ENCODE peak calls at places on chromosome 2, in five cellular contexts. H, N, F, G and B are unnamed samples.

GRCh38 chr2:97699765-97700444 is 13.5 kb upstream of the ZAP70 start:
- DNase-seq in H (peak), N (peak), F (no peak), G (no peak), B (peak)

GRCh38 chr2:67899187-67899586 is 163.6 kb downstream of the C1D start:
- DNase-seq in H (no peak), N (no peak), F (no peak), G (no peak), B (peak)

GRCh38 chr2:231124833-231125232 is at the start of gene HTR2B:
- DNase-seq in H (no peak), N (no peak), F (no peak), G (no peak), B (peak)

GRCh38 chr2:134722728-134723127 is 3.9 kb upstream of the TMEM163 start:
- DNase-seq in H (no peak), N (no peak), F (no peak), G (no peak), B (peak)

GRCh38 chr2:65647249-65647842 is 214.9 kb upstream of the SPRED2 start:
- DNase-seq in H (no peak), N (no peak), F (no peak), G (no peak), B (no peak)

GRCh38 chr2:159856760-159857159 is 58.8 kb upstream of the CD302 start:
- DNase-seq in H (no peak), N (no peak), F (no peak), G (no peak), B (peak)

GRCh38 chr2:62431512-62431911 is 74.5 kb downstream of the TMEM17 start:
- DNase-seq in H (no peak), N (no peak), F (no peak), G (no peak), B (no peak)

GRCh38 chr2:231611273-231612198 is 18.9 kb downstream of the TEX44 start:
- DNase-seq in H (peak), N (peak), F (no peak), G (no peak), B (peak)

GRCh38 chr2:102387763-102388546 is 32.4 kb downstream of the IL18R1 start:
- DNase-seq in H (no peak), N (no peak), F (no peak), G (peak), B (no peak)

GRCh38 chr2:27833931-27834330 is 56.3 kb downstream of the RBKS start:
- DNase-seq in H (no peak), N (no peak), F (no peak), G (no peak), B (peak)

GRCh38 chr2:112000399-112001135 is 54.5 kb upstream of the TMEM87B start:
- DNase-seq in H (no peak), N (no peak), F (no peak), G (no peak), B (no peak)
- H2AFZ ChIP-seq in H (no peak), N (no peak), F (no peak), G (peak), B (no peak)

GRCh38 chr2:116513991-116514390 is 1300.5 kb upstream of the DDX18 start:
- DNase-seq in H (no peak), N (no peak), F (no peak), G (no peak), B (no peak)

DNA sequence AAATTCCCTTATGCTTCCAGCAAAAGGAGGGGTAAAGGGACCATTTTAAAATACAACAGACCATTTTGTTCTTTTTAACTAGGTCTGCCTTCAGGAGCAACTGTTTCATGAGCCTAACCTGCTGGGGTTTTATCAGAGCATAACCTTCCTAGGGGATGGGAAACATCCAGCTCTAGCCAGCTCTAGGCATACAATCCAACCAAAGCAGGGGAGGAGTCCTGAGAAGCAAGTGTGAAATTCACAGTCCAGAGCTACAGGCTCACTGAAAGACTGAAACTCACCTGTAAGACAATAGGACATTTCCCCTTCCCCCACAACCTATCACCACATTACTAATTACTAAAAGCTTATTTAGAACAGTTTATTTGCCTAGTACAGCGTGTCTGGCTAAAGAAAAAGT is 1296.6 kb upstream of the DDX18 start:
- DNase-seq in H (no peak), N (no peak), F (no peak), G (no peak), B (peak)
- TF ChIP-seq POLR2AphosphoS5 in H (no peak), N (no peak), F (no peak), G (no peak), B (no peak)

GRCh38 chr2:229921101-229921891 is 513 bp downstream of the TRIP12 start:
- DNase-seq in H (peak), N (peak), F (no peak), G (no peak), B (peak)
- TF ChIP-seq CREB1 in H (peak), N (no peak), F (peak), G (no peak), B (no peak)

GRCh38 chr2:40451926-40452605 is at the start of gene SLC8A1:
- DNase-seq in H (no peak), N (no peak), F (no peak), G (no peak), B (peak)
- H2AFZ ChIP-seq in H (no peak), N (no peak), F (peak), G (no peak), B (peak)

GRCh38 chr2:239998006-239998405 is 27.1 kb downstream of the NDUFA10 start:
- DNase-seq in H (no peak), N (no peak), F (no peak), G (no peak), B (no peak)

GRCh38 chr2:240002983-240003382 is 22.2 kb downstream of the NDUFA10 start:
- DNase-seq in H (no peak), N (no peak), F (no peak), G (no peak), B (no peak)

DNA sequence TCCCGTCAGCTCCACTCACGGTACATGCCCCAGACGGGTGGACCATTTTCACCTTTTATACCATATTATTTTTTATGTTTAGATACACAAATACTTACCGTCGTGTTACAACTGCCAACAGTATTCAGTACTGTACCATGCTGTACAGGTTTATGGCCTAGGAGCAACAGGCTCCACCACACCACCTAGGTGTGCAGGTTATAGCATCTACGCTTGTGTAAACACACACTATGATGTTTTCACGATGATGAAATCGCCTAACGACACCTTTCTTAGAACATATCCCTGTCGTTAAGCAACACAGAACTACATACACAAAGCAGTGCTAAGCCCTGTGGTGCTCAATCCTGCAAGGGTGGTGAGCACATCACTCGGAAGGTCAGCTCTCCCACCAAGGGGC is 24.5 kb downstream of the NDUFA10 start:
- DNase-seq in H (no peak), N (no peak), F (no peak), G (no peak), B (no peak)
- TF ChIP-seq POLR2AphosphoS5 in H (no peak), N (no peak), F (no peak), G (no peak), B (no peak)

GRCh38 chr2:221530653-221531037 is 41.5 kb downstream of the EPHA4 start:
- DNase-seq in H (no peak), N (no peak), F (no peak), G (no peak), B (no peak)

GRCh38 chr2:221527759-221528444 is 44.2 kb downstream of the EPHA4 start:
- DNase-seq in H (peak), N (no peak), F (no peak), G (no peak), B (no peak)

GRCh38 chr2:221529943-221530652 is 42.0 kb downstream of the EPHA4 start:
- DNase-seq in H (no peak), N (no peak), F (no peak), G (no peak), B (no peak)

GRCh38 chr2:221532641-221533040 is 39.5 kb downstream of the EPHA4 start:
- DNase-seq in H (no peak), N (no peak), F (no peak), G (no peak), B (no peak)

DNA sequence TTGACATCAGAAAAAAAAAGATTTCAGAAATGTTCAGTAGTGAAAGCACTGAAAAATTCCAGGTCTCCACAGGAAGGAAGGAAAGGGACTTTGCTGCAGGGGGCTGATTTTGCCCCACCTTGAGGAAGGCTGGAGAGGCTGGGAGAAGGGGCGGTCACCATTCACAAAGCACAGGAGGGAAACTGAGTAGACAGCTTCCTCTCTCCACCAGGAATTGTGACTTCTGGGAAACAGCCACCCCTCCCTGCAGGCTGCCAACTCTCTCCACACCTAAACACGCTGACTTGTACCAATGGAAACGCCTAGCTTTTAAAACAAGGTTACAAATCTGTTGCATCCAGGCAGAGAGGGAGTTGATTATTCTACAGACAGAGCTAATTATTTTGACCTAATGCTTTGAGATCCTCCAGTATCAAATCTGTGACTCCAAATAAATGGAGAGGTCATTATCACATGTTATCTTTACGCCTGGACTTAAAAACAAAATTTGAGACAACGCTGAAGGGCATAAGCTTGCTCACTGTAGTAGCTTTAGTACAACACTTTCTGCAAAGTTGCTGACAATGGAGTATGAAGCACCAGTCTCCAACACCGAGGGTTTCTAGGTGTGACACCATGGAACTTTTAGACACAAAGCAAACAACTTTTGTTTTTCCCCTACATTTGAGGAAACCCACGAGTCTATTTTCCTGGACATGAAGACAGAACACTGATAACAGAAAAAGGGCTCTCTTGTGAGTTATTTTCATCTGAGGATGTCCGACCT is 42.7 kb downstream of the EPHA4 start:
- DNase-seq in H (no peak), N (no peak), F (no peak), G (no peak), B (no peak)
- TF ChIP-seq CREB1 in H (no peak), N (no peak), F (no peak), G (no peak), B (no peak)

GRCh38 chr2:190060019-190060418 is 2.5 kb downstream of the MSTN start:
- DNase-seq in H (no peak), N (no peak), F (no peak), G (no peak), B (no peak)

GRCh38 chr2:190063624-190064023 is 1.1 kb upstream of the MSTN start:
- DNase-seq in H (no peak), N (no peak), F (no peak), G (no peak), B (no peak)

GRCh38 chr2:190060626-190061025 is 1.9 kb downstream of the MSTN start:
- DNase-seq in H (no peak), N (no peak), F (no peak), G (no peak), B (no peak)

GRCh38 chr2:190062617-190063016 is at the start of gene MSTN:
- DNase-seq in H (no peak), N (no peak), F (no peak), G (no peak), B (no peak)

DNA sequence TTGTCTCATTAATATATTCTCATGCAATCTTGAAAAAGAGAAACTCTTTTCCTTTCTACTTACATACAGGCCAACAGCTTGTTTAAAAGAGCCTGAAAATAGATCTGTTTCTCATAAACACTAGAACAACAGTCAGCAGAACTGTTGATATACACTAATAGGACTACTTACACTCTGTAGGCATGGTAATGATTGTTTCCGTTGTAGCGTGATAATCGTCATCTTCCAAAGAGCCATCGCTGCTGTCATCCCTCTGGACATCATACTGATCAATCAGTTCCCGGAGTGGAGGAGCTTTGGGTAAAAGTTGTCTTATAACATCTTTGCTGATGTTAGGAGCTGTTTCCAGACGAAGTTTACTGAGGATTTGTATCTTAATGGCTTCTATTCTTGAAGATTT is 476 bp downstream of the MSTN start:
- DNase-seq in H (no peak), N (no peak), F (no peak), G (no peak), B (no peak)
- H2AFZ ChIP-seq in H (no peak), N (peak), F (peak), G (no peak), B (peak)

DNA sequence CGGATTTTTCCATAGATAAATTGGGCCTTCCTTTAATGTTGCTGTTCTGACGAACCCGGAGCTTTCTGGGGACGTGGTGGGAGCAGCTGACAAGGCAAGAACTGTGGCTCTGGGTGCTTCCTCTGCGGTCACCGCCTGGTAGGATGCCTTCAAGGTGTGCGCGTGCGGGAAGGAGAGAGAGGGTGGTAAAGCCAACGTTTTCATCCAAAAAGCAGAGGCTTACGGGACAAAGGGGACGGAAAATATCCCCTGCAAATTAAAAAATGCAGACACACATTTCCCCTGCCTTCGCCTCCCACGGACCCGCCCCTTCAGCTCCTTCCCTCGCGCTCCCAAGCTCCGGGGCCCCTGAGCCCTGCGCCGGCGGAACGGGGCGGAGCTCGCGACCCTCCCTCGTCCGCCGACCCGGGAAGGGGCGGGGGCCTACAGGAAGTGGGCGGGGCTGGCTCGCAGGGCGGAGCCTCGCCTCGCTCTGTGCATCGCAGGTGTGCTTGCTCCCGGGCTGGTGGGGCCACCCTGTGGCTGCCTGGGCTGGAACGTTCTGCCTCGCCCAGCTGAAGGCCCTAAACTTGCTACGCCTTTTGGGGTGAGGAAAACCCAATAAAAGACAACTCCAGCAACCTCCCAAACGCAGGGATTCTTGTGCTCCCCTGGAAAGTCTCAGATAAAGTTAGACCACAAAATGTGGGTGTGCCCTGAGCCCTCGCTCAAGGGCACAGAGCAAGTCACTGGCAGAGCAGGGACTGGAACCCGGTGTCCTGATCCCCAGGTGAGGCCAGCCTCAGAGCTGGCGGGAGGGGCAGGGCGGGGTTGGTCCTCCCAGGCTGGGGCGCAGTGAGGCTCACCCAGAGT is 25.4 kb upstream of the SLC66A3 start:
- DNase-seq in H (peak), N (peak), F (peak), G (no peak), B (peak)
- TF ChIP-seq POLR2AphosphoS5 in H (no peak), N (no peak), F (no peak), G (no peak), B (peak)

GRCh38 chr2:171420728-171421563 is 12.8 kb downstream of the METTL8 start:
- DNase-seq in H (no peak), N (no peak), F (no peak), G (no peak), B (no peak)
- TF ChIP-seq CREB1 in H (no peak), N (no peak), F (no peak), G (no peak), B (no peak)

GRCh38 chr2:201852878-201853415 is 46.6 kb downstream of the CDK15 start:
- DNase-seq in H (peak), N (no peak), F (no peak), G (no peak), B (no peak)
- H2AFZ ChIP-seq in H (no peak), N (no peak), F (no peak), G (no peak), B (no peak)